ENCODE peak calls at places on chromosomes 2 and 18, in ten cellular contexts. K is uterus, N is lower lobe of right lung, P is SHP77, A is cardiac septum, S is amniotic stem cell, J is omental fat pad, R is AG09309, V is astrocyte of the spinal cord, H is tibial nerve. I is an unnamed sample.

GRCh38 chr2:28868611-28869010 is 1.5 kb downstream of the TRMT61B start:
- DNase-seq in V (no peak), J (no peak), P (no peak), S (no peak), H (no peak), K (no peak), R (no peak), A (no peak), N (no peak), I (no peak)

GRCh38 chr2:233422050-233422639 is 67.9 kb downstream of the DGKD start:
- DNase-seq in P (peak), K (no peak), R (no peak), N (peak), H (no peak), J (no peak), S (no peak), V (no peak), A (no peak), I (no peak)

GRCh38 chr18:36315736-36316135 is 18.2 kb downstream of the FHOD3 start:
- DNase-seq in J (no peak), N (no peak), R (no peak), V (peak), A (no peak), P (no peak), K (no peak), S (peak), H (no peak), I (no peak)

GRCh38 chr18:48674198-48674721 is 135.4 kb downstream of the CTIF start:
- DNase-seq in K (peak), V (peak), A (peak), J (no peak), R (no peak), P (no peak), S (no peak), H (peak), N (no peak), I (no peak)

GRCh38 chr2:60313470-60314172 is 239.8 kb downstream of the BCL11A start:
- DNase-seq in S (no peak), J (no peak), K (no peak), N (no peak), R (no peak), A (no peak), V (no peak), H (no peak), P (no peak), I (no peak)

GRCh38 chr2:221572821-221573429 is 821 bp upstream of the EPHA4 start:
- DNase-seq in H (no peak), J (no peak), V (peak), S (no peak), K (peak), R (no peak), P (peak), A (no peak), N (peak), I (peak)

GRCh38 chr2:73759287-73759764 is 20.6 kb downstream of the DUSP11 start:
- DNase-seq in J (no peak), V (no peak), K (peak), H (no peak), P (no peak), R (no peak), A (no peak), N (no peak), S (no peak), I (peak)

GRCh38 chr2:429142-429541 is 141.3 kb upstream of the ALKAL2 start:
- DNase-seq in S (no peak), V (no peak), R (no peak), A (no peak), H (no peak), P (no peak), J (no peak), K (no peak), N (no peak), I (no peak)

GRCh38 chr2:187876554-187876953 is 322.3 kb upstream of the TFPI start:
- DNase-seq in A (no peak), J (no peak), R (no peak), P (no peak), H (no peak), N (no peak), S (no peak), K (no peak), V (no peak), I (no peak)

GRCh38 chr2:66872926-66873714 is 438.2 kb downstream of the MEIS1 start:
- DNase-seq in P (no peak), V (peak), S (no peak), A (no peak), R (peak), K (no peak), N (no peak), J (no peak), H (no peak), I (no peak)

GRCh38 chr2:236022128-236022527 is 146.1 kb downstream of the GBX2 start:
- DNase-seq in V (no peak), P (no peak), R (no peak), A (no peak), S (no peak), J (no peak), K (no peak), N (no peak), H (no peak), I (no peak)

GRCh38 chr2:185578293-185578692 is 160.3 kb upstream of the FSIP2 start:
- DNase-seq in K (no peak), R (no peak), V (no peak), N (no peak), P (no peak), S (no peak), H (no peak), J (no peak), A (no peak), I (no peak)

GRCh38 chr2:180763249-180763989 is 217.0 kb upstream of the UBE2E3 start:
- DNase-seq in K (no peak), A (no peak), V (no peak), H (no peak), S (no peak), N (no peak), J (no peak), P (peak), R (no peak), I (no peak)

GRCh38 chr2:191318037-191318728 is 73.0 kb downstream of the MYO1B start:
- DNase-seq in K (no peak), S (no peak), P (no peak), V (peak), A (no peak), R (no peak), H (no peak), N (no peak), J (no peak), I (peak)

GRCh38 chr2:105460048-105460732 is 61.3 kb upstream of the FHL2 start:
- DNase-seq in V (no peak), H (no peak), K (no peak), A (no peak), S (no peak), J (no peak), N (no peak), R (no peak), P (no peak), I (no peak)

GRCh38 chr2:96144481-96145027 is 686 bp downstream of the DUSP2 start:
- DNase-seq in A (peak), J (no peak), V (no peak), H (no peak), N (peak), K (no peak), S (no peak), R (no peak), P (no peak), I (no peak)

GRCh38 chr2:85455552-85456090 is 37.1 kb downstream of the SH2D6 start:
- DNase-seq in P (no peak), V (no peak), A (no peak), N (no peak), H (no peak), K (no peak), S (no peak), J (no peak), R (no peak), I (no peak)

GRCh38 chr2:231436957-231437356 is 27.3 kb downstream of the NCL start:
- DNase-seq in J (no peak), K (no peak), P (no peak), N (peak), R (no peak), A (peak), S (no peak), V (no peak), H (no peak), I (no peak)

GRCh38 chr2:179650420-179650819 is 211.0 kb downstream of the ZNF385B start:
- DNase-seq in P (no peak), S (no peak), R (no peak), V (no peak), J (no peak), N (no peak), A (no peak), H (no peak), K (no peak), I (no peak)

GRCh38 chr18:11857177-11857887 is 6.1 kb downstream of the CHMP1B start:
- DNase-seq in S (peak), P (peak), N (no peak), J (peak), A (no peak), H (no peak), K (peak), R (peak), V (peak), I (peak)

GRCh38 chr2:24471662-24472061 is 19.4 kb upstream of the NCOA1 start:
- DNase-seq in R (no peak), V (no peak), K (no peak), P (no peak), A (no peak), J (no peak), H (no peak), S (no peak), N (no peak), I (no peak)

GRCh38 chr2:129619471-129619870 is 360.0 kb upstream of the RAB6C start:
- DNase-seq in J (no peak), P (peak), N (no peak), H (no peak), K (no peak), S (no peak), A (no peak), R (no peak), V (no peak), I (no peak)

GRCh38 chr2:99420751-99421299 is 69.0 kb downstream of the REV1 start:
- DNase-seq in P (no peak), A (no peak), N (no peak), V (peak), H (no peak), K (no peak), J (no peak), R (no peak), S (peak), I (peak)

GRCh38 chr2:30914456-30914855 is 107.2 kb upstream of the CAPN13 start:
- DNase-seq in S (no peak), A (peak), K (no peak), J (no peak), P (no peak), R (no peak), V (no peak), H (no peak), N (no peak), I (no peak)

I was measured in dermis blood vessel endothelial cell.